ENCODE peak calls at places on chromosomes 2 and 18, in five cellular contexts. E is CD8-positive, alpha-beta memory T cell; R is CD4-positive, CD25-positive, alpha-beta regulatory T cell; Q is tibial nerve; Z is OCI-LY7. A is an unnamed sample. For H3K4me1, the result is how much of the 10 kb centered on the place peaks cover.

GRCh38 chr2:162473-163135 is 101.2 kb downstream of the SH3YL1 start:
- DNase-seq in R (no peak), Q (no peak), Z (no peak), E (no peak), A (no peak)

GRCh38 chr2:117859924-117860647 is 45.6 kb downstream of the DDX18 start:
- DNase-seq in E (no peak), Z (no peak), Q (no peak), R (no peak), A (no peak)

GRCh38 chr18:66993492-66993891 is 389.6 kb upstream of the CDH19 start:
- DNase-seq in E (no peak), R (no peak), Q (no peak), Z (no peak), A (no peak)

GRCh38 chr2:68594674-68595492 is 48.5 kb upstream of the PROKR1 start:
- DNase-seq in E (peak), Z (peak), R (peak), Q (peak), A (peak)

GRCh38 chr2:239157766-239158165 is 243.1 kb downstream of the HDAC4 start:
- DNase-seq in Q (no peak), R (no peak), Z (no peak), E (no peak), A (peak)

GRCh38 chr2:71690876-71691275 is 237.5 kb downstream of the DYSF start:
- DNase-seq in E (no peak), R (no peak), Z (no peak), Q (no peak), A (no peak)

GRCh38 chr2:109690457-109690821 is 76.3 kb downstream of the SOWAHC start:
- DNase-seq in Z (no peak), Q (no peak), E (no peak), R (no peak), A (no peak)

GRCh38 chr18:944440-944839 is 39.8 kb downstream of the ADCYAP1 start:
- DNase-seq in R (no peak), E (no peak), Q (no peak), Z (no peak), A (no peak)

GRCh38 chr2:180596453-180596852 is 384.0 kb upstream of the UBE2E3 start:
- DNase-seq in Q (no peak), E (no peak), Z (no peak), R (no peak), A (no peak)

GRCh38 chr2:208792766-208793165 is 386.2 kb downstream of the PTH2R start:
- DNase-seq in Z (no peak), Q (no peak), R (no peak), E (no peak), A (no peak)

GRCh38 chr18:75219684-75220083 is 9.1 kb downstream of the TSHZ1 start:
- DNase-seq in E (no peak), Q (no peak), Z (no peak), R (no peak), A (no peak)

GRCh38 chr2:195477248-195477995 is 179.6 kb upstream of the SLC39A10 start:
- DNase-seq in Q (no peak), E (no peak), R (peak), Z (no peak), A (no peak)

GRCh38 chr18:28826062-28826565 is 649.2 kb upstream of the CDH2 start:
- DNase-seq in Z (no peak), R (no peak), E (no peak), Q (no peak), A (no peak)

GRCh38 chr18:35605686-35606417 is 24.3 kb downstream of the GALNT1 start:
- DNase-seq in E (no peak), Q (no peak), R (no peak), Z (no peak), A (no peak)

GRCh38 chr2:239003933-239004636 is 156.2 kb downstream of the TWIST2 start:
- DNase-seq in E (no peak), R (no peak), Z (no peak), Q (no peak), A (no peak)

GRCh38 chr2:105325389-105325963 is 4.1 kb downstream of the TGFBRAP1 start:
- DNase-seq in E (no peak), Z (no peak), R (no peak), Q (no peak), A (no peak)

GRCh38 chr2:75551434-75551833 is 9.3 kb downstream of the EVA1A start:
- DNase-seq in R (no peak), Z (no peak), E (no peak), Q (no peak), A (no peak)

GRCh38 chr2:30267161-30267568 is 35.8 kb downstream of the LBH start:
- DNase-seq in Z (no peak), Q (no peak), E (no peak), R (no peak), A (no peak)

GRCh38 chr2:216535454-216535995 is 36.9 kb downstream of the RPL37A start:
- DNase-seq in Q (peak), Z (no peak), E (no peak), R (no peak), A (no peak)

GRCh38 chr2:216533504-216534068 is 34.9 kb downstream of the RPL37A start:
- DNase-seq in Z (no peak), E (no peak), Q (no peak), R (no peak), A (no peak)

GRCh38 chr2:216532562-216532961 is 33.9 kb downstream of the RPL37A start:
- DNase-seq in Q (no peak), Z (no peak), E (no peak), R (no peak), A (no peak)

GRCh38 chr2:216536725-216537124 is 38.1 kb downstream of the RPL37A start:
- DNase-seq in R (no peak), Z (no peak), E (no peak), Q (no peak), A (peak)

GRCh38 chr2:216534809-216535208 is 36.2 kb downstream of the RPL37A start:
- DNase-seq in Q (no peak), Z (no peak), E (no peak), R (no peak), A (no peak)
- H3K4me1 ChIP-seq in Q (under half), Z (under half), E (under half), R (under half), A (under half)

GRCh38 chr2:149058936-149059335 is 20.4 kb downstream of the LYPD6B start:
- DNase-seq in Q (no peak), R (no peak), E (no peak), Z (no peak), A (no peak)
- H3K4me3 ChIP-seq in Q (no peak), R (no peak), E (no peak), Z (no peak), A (no peak)

GRCh38 chr2:102428573-102428972 is 5.6 kb downstream of the IL18RAP start:
- DNase-seq in E (no peak), R (no peak), Z (no peak), Q (no peak), A (no peak)
- H3K4me1 ChIP-seq in E (under half), R (under half), Z (under half), Q (under half), A (under half)

DNA sequence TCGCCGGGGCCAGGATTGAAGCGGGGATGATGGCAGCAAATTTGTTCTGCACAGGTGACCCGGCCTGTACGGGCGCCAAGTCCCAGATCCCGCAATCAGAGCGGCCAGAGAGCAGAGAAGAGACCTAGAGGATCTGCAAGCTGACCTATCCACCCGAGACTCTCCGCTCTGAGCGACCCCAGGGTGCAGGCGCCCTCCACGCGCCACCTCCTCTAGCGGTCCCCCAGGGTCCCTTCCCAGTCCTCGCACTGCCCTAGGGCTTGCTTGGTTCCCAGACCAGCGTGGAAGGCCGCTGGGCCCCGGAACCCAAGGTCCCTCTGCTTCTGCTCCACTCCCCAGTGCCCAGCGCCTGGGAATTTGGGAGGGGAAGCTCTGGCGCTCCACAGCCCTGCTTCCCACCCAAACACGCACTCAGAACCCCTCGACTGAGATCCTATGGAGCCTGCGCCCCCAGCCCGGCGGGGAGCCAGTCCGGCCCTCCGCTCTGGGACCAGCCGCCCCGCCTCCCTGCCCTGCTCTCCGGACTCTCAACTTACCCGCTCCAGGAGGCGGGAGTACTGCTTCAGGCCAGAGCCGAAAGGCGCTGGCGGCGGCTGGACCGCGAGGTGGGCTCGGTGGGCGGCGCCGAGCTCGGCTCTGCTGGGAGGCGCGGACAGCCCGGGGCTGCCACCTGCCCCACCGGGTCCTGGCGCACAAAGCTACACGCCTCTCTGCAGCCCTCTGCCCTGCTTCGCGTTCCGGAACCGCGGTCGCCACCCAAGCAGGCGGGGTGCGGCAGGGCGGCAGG is 3.0 kb upstream of the SIX3 start:
- DNase-seq in E (no peak), R (no peak), Z (no peak), Q (no peak), A (peak)
- H3K4me3 ChIP-seq in E (no peak), R (no peak), Z (no peak), Q (peak), A (peak)

GRCh38 chr18:37286801-37287200 is 278.8 kb downstream of the CELF4 start:
- DNase-seq in Q (no peak), R (no peak), E (no peak), Z (no peak), A (no peak)
- H3K4me1 ChIP-seq in Q (under half), R (under half), E (under half), Z (under half), A (under half)

GRCh38 chr2:190569994-190570755 is 35.7 kb upstream of the NEMP2 start:
- DNase-seq in Q (no peak), R (no peak), E (no peak), Z (no peak), A (no peak)
- H3K4me3 ChIP-seq in Q (no peak), R (no peak), E (no peak), Z (no peak), A (no peak)

GRCh38 chr2:80299672-80300071 is 4.9 kb downstream of the LRRTM1 start:
- DNase-seq in E (no peak), R (no peak), Q (no peak), Z (no peak), A (no peak)

GRCh38 chr2:80302465-80303005 is 2.0 kb downstream of the LRRTM1 start:
- DNase-seq in E (no peak), R (no peak), Z (no peak), Q (no peak), A (peak)

GRCh38 chr2:80302001-80302464 is 2.5 kb downstream of the LRRTM1 start:
- DNase-seq in Z (no peak), Q (no peak), E (no peak), R (no peak), A (peak)

GRCh38 chr2:80303006-80303741 is 1.4 kb downstream of the LRRTM1 start:
- DNase-seq in Z (no peak), E (no peak), R (no peak), Q (no peak), A (peak)

GRCh38 chr2:80300346-80300745 is 4.2 kb downstream of the LRRTM1 start:
- DNase-seq in R (no peak), E (no peak), Q (no peak), Z (no peak), A (no peak)
- H3K4me1 ChIP-seq in R (under half), E (under half), Q (under half), Z (under half), A (under half)

DNA sequence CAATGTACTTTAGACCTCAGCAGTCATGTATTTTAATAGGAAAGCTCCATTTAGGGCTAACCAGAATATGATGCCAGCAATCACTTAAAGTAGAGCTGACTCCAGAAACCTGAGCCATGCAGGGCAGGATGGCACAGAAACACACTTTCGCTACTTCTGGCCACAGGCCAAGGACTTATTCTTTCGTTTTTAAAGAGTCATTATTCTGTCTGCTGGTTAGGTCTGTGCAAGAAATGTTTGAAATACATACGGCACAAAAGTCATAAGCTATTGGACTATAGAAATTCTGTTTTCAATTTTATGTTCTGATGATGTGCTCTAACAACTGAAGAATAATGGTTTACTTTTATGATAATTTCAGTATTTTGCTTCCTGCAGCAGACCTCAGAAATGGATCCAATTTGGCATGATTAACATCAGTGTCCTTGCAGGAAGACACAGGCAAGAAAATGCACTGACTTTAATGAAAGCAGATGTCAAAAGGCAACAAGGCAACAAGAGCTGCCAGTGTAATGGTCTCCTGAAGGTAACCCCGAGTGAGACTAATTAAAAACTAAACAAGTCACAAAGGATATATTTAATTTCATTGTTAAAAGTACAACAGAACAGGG is 114.4 kb upstream of the CHRNA1 start:
- DNase-seq in E (no peak), Z (no peak), Q (peak), R (no peak), A (peak)
- H3K4me3 ChIP-seq in E (no peak), Z (no peak), Q (peak), R (no peak), A (peak)

DNA sequence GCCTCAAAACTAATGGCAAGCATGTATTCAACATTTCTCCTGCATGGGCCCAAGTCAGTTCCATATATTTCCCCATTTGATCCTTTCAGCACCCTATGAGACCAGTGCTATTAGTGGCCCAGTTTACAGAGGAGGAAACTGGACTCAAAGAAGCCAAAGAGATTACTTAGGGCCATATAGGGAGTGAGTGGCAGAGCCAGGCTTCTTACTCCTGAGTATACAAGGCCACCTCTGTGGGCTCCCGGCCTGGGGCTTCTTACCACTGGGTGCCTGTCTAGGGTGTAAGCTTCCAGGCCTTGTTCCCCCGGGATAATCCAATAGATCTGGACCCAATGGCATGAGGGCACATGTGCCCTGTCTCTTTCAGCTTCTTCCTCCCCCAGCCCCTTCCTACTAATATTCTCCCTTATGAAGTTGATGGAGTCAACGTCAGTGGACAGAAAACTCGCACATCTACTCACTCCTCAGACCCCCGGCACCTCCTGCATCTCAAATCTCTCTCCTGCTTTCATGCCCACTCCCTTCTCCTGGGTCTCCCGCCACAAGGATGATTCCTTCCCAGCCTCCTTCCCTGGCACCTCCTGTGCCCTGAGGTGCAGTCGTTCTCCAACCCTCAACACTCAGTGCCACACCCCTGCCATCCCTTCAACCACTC is 222.6 kb downstream of the ANAPC1 start:
- DNase-seq in R (no peak), Z (no peak), E (no peak), Q (no peak), A (no peak)
- H3K4me1 ChIP-seq in R (under half), Z (under half), E (under half), Q (under half), A (under half)